ENCODE peak calls at places on chromosomes 16 and 17, in six cellular contexts. V, L, S, Y, X and Z are unnamed samples.

GRCh38 chr16:11329080-11329491 is 16.2 kb upstream of the RMI2 start:
- DNase-seq in V (peak; percentile 44), X (peak; percentile 20), S (no peak), Y (no peak), L (peak; percentile 74), Z (peak; percentile 60)

GRCh38 chr17:75459246-75459589 is 2.8 kb downstream of the TMEM94 start:
- DNase-seq in S (no peak), X (no peak), Y (no peak), L (no peak), V (no peak), Z (no peak)

GRCh38 chr16:86572041-86572521 is 5.5 kb downstream of the FOXC2 start:
- DNase-seq in Y (no peak), V (no peak), L (no peak), S (no peak), X (no peak), Z (peak; percentile 33)

GRCh38 chr17:82865274-82865673 is 25.5 kb upstream of the ZNF750 start:
- DNase-seq in X (no peak), V (no peak), Y (no peak), S (no peak), L (no peak), Z (no peak)

GRCh38 chr17:73749337-73749807 is 105.1 kb upstream of the SDK2 start:
- DNase-seq in Y (no peak), S (no peak), V (no peak), X (peak; percentile 13), L (no peak), Z (no peak)

GRCh38 chr16:31129568-31130335 is 5.8 kb downstream of the PRSS8 start:
- DNase-seq in L (no peak), X (peak; percentile 25), Y (no peak), S (no peak), V (no peak), Z (no peak)

GRCh38 chr17:4310349-4311060 is 46.7 kb upstream of the ANKFY1 start:
- DNase-seq in X (no peak), S (no peak), Y (no peak), V (peak; percentile 54), L (no peak), Z (no peak)

GRCh38 chr17:15456972-15457722 is 10.3 kb downstream of the CDRT4 start:
- DNase-seq in X (peak; percentile 28), V (peak; percentile 84), S (no peak), L (peak; percentile 57), Y (no peak), Z (no peak)

GRCh38 chr16:66872927-66873684 is 7.2 kb upstream of the PDP2 start:
- DNase-seq in X (peak; percentile 95), S (peak; percentile 64), Y (peak; percentile 92), V (peak; percentile 100), L (peak; percentile 100), Z (peak; percentile 95)

GRCh38 chr17:60109161-60109560 is 30.4 kb upstream of the HEATR6 start:
- DNase-seq in V (no peak), L (no peak), Y (no peak), X (no peak), S (no peak), Z (no peak)

GRCh38 chr16:46853713-46854443 is 22.9 kb upstream of the C16orf87 start:
- DNase-seq in L (peak; percentile 69), S (peak; percentile 67), X (peak; percentile 88), V (peak; percentile 69), Y (peak; percentile 87), Z (peak; percentile 87)

GRCh38 chr16:78405833-78406232 is 306.4 kb downstream of the WWOX start:
- DNase-seq in Y (no peak), S (no peak), V (peak; percentile 0), L (no peak), X (peak; percentile 88), Z (no peak)

GRCh38 chr16:525520-526180 is 1.9 kb upstream of the CAPN15 start:
- DNase-seq in V (peak; percentile 92), Y (no peak), S (no peak), L (peak; percentile 95), X (peak; percentile 79), Z (no peak)

GRCh38 chr16:89269805-89270665 is 52.5 kb downstream of the ZNF778 start:
- DNase-seq in Y (no peak), L (no peak), V (no peak), X (no peak), S (no peak), Z (peak; percentile 25)

GRCh38 chr17:42315402-42316156 is 27.3 kb downstream of the STAT5A start:
- DNase-seq in S (no peak), V (no peak), X (no peak), Y (no peak), L (no peak), Z (no peak)

GRCh38 chr16:11205754-11206459 is 50.1 kb downstream of the SOCS1 start:
- DNase-seq in Y (no peak), S (no peak), V (peak; percentile 42), X (no peak), L (peak; percentile 68), Z (no peak)

GRCh38 chr16:69633375-69633774 is 67.6 kb downstream of the NFAT5 start:
- DNase-seq in X (no peak), Y (no peak), V (no peak), S (no peak), L (no peak), Z (no peak)

GRCh38 chr16:21618261-21618660 is 18.9 kb downstream of the METTL9 start:
- DNase-seq in L (no peak), X (no peak), V (no peak), S (no peak), Y (no peak), Z (no peak)

GRCh38 chr16:287298-287811 is 4.4 kb downstream of the PDIA2 start:
- DNase-seq in X (peak; percentile 27), Y (no peak), S (no peak), V (no peak), L (no peak), Z (no peak)

GRCh38 chr17:66542183-66542966 is 240.0 kb downstream of the PRKCA start:
- DNase-seq in Y (no peak), X (no peak), V (peak; percentile 53), L (peak; percentile 78), S (no peak), Z (no peak)

GRCh38 chr17:57875109-57876022 is 25.5 kb upstream of the MRPS23 start:
- DNase-seq in L (peak; percentile 99), S (peak; percentile 56), Y (peak; percentile 71), V (peak; percentile 99), X (peak; percentile 80), Z (peak; percentile 94)

GRCh38 chr17:35086931-35087573 is 23.5 kb upstream of the RFFL start:
- DNase-seq in X (no peak), S (no peak), V (no peak), L (no peak), Y (no peak), Z (no peak)

GRCh38 chr16:11097094-11097781 is 152.9 kb downstream of the CLEC16A start:
- DNase-seq in S (no peak), X (no peak), Y (no peak), L (no peak), V (no peak), Z (no peak)

GRCh38 chr16:600781-601180 is 10.9 kb downstream of the RAB40C start:
- DNase-seq in S (no peak), Y (no peak), V (no peak), X (no peak), L (no peak), Z (no peak)

GRCh38 chr17:17191346-17191792 is 14.8 kb downstream of the PLD6 start:
- DNase-seq in Y (no peak), V (peak; percentile 88), X (peak; percentile 57), L (peak; percentile 93), S (no peak), Z (no peak)
- H3K14ac ChIP-seq in Y (no peak overlapping the region), V (peak overlapping the region; percentile 93), X (peak overlapping the region; percentile 49), L (no peak overlapping the region), S (no peak overlapping the region), Z (no peak overlapping the region)

DNA sequence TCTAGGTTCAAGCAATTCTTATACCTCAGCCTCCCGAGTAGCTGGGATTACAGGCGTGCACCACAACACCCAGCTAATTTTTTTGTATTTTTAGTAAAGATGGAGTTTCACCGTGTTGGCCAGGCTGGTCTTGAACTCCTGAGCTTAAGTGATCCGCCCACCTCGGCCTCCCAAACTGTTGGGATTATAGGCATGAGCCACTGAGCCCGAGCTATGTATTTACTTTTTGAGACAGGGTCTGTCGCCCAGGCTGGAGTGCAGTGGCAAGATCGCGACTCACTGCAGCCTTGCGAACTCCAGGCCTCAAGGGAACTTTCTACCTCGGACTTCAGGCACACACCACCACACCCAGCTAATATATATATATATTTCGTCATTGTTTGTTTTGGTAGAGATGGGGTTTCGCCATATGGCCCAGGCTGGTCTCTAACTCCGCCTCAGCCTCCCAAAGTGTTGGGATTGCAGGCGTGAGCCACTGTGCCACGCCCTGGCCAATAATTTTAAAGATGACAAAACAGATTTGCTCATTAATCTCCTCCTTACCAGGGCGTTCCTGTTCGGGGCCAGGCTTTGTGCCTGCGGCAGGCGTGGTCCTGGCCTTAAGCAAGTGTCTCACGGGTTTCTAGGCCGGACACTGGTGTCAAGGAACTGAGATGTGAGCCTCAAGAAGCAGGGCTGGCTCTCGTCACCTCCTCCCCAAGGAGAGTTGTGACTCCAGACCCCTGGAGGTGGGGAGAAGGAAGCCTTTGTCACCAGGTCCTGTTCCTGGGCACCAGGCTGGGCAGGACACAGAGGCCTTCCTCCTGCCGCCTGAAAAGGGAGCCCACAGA is 4.3 kb upstream of the NPW start:
- DNase-seq in V (peak; percentile 47), Y (no peak), L (peak; percentile 60), S (no peak), X (no peak), Z (no peak)
- H3K9ac ChIP-seq in V (no peak overlapping the region), Y (no peak overlapping the region), L (no peak overlapping the region), S (no peak overlapping the region), X (no peak overlapping the region), Z (no peak overlapping the region)

GRCh38 chr17:8857919-8858318 is 9.6 kb downstream of the PIK3R6 start:
- DNase-seq in S (no peak), Y (no peak), L (no peak), V (peak; percentile 42), X (peak; percentile 53), Z (peak; percentile 75)
- H3K14ac ChIP-seq in S (no peak overlapping the region), Y (no peak overlapping the region), L (no peak overlapping the region), V (no peak overlapping the region), X (no peak overlapping the region), Z (no peak overlapping the region)

GRCh38 chr17:45172541-45173286 is 11.0 kb downstream of the HEXIM2 start:
- DNase-seq in L (peak; percentile 20), Y (peak; percentile 70), S (no peak), X (peak; percentile 8), V (peak; percentile 72), Z (peak; percentile 75)
- H3K9ac ChIP-seq in L (peak overlapping the region; percentile 94), Y (no peak overlapping the region), S (peak overlapping the region; percentile 26), X (no peak overlapping the region), V (peak overlapping the region; percentile 7), Z (no peak overlapping the region)

DNA sequence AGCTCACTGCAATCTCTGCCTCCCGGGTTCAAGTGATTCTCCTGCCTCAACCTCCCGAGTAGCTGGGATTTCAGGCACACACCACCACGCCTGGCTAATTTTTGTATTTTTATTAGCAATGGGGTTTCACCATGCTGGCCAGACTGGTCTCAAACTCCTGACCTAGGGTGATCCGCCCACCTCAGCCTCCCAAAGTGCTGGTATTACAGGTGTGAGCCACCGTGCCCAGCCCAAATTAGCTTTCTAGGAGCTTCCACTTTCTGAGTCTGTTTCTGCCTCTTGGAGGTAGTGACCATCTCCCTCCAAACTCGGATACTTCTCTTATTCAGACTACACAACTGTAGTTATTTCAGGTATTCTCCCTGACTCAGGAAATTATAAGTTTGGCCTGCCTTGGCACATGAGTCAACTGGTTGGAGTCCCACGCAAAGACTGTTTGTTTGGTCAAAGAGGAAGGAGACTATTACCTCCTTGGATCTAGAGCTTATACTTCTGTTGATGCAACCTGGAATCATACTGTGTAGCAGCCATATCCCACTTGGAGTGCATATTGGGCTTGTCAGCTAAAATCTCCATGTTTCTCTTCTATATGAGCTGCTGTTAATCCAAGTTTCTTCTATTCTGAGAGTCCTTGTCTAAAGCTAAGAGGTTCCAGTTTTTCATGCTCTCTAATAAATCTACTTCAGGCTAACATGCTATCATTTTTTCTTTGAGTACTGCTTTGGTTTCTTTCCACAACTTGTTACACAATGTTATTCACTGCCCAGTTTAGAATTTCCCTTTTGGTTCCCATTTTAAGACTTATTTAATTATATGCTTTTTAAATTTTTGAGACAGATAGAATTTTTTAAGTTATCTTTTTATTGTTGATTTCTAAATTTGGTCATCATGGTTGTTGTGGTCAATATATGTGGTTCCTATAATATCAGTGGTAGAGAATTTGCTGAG is 7.5 kb downstream of the IL4R start:
- DNase-seq in X (peak; percentile 84), S (no peak), L (no peak), Y (no peak), V (peak; percentile 48), Z (no peak)
- H3K14ac ChIP-seq in X (no peak overlapping the region), S (no peak overlapping the region), L (no peak overlapping the region), Y (no peak overlapping the region), V (peak overlapping the region; percentile 1), Z (no peak overlapping the region)